ENCODE peak calls at places on chromosomes 16 and 17, in six cellular contexts. A, C, S, E, V and R are unnamed samples.

GRCh38 chr17:1713878-1714487 is 3.8 kb upstream of the TLCD2 start:
- DNase-seq in E (no peak), C (no peak), V (no peak), A (no peak), S (no peak), R (no peak)

GRCh38 chr17:31571124-31571892 is 179.8 kb downstream of the RAB11FIP4 start:
- DNase-seq in S (peak), C (no peak), V (no peak), A (no peak), E (peak), R (no peak)

GRCh38 chr16:17508303-17508702 is 37.5 kb upstream of the XYLT1 start:
- DNase-seq in E (no peak), C (no peak), S (no peak), A (no peak), V (no peak), R (no peak)

GRCh38 chr17:50397919-50398285 is 579 bp upstream of the LRRC59 start:
- DNase-seq in V (no peak), E (no peak), S (no peak), A (peak), C (no peak), R (no peak)

GRCh38 chr17:17675416-17675815 is 5.8 kb upstream of the RAI1 start:
- DNase-seq in C (no peak), V (no peak), S (no peak), A (no peak), E (no peak), R (no peak)

GRCh38 chr16:964696-965395 is 5.9 kb downstream of the LMF1 start:
- DNase-seq in V (no peak), A (no peak), E (no peak), C (no peak), S (no peak), R (no peak)

GRCh38 chr16:89507219-89507833 is 877 bp upstream of the SPG7 start:
- DNase-seq in C (no peak), E (no peak), V (no peak), A (no peak), S (no peak), R (no peak)

GRCh38 chr17:67246648-67247415 is 1.8 kb upstream of the HELZ start:
- DNase-seq in V (no peak), S (no peak), A (peak), C (no peak), E (no peak), R (peak)

GRCh38 chr16:65833171-65833871 is 533.2 kb upstream of the CDH5 start:
- DNase-seq in A (no peak), E (no peak), S (peak), C (no peak), V (no peak), R (no peak)

GRCh38 chr16:24071990-24072389 is 184.1 kb upstream of the CACNG3 start:
- DNase-seq in A (no peak), E (no peak), C (no peak), V (no peak), S (no peak), R (no peak)

GRCh38 chr16:51592013-51592501 is 441.0 kb upstream of the SALL1 start:
- DNase-seq in E (no peak), V (no peak), S (no peak), A (no peak), C (no peak), R (no peak)

GRCh38 chr16:78775161-78775561 is 675.7 kb downstream of the WWOX start:
- DNase-seq in E (no peak), V (no peak), S (no peak), A (no peak), C (no peak), R (no peak)

GRCh38 chr16:50742521-50743150 is 750 bp downstream of the CYLD start:
- DNase-seq in E (peak), C (no peak), V (no peak), S (no peak), A (peak), R (peak)

GRCh38 chr16:56424404-56424765 is 960 bp downstream of the AMFR start:
- DNase-seq in S (no peak), A (no peak), V (no peak), C (no peak), E (peak), R (no peak)

GRCh38 chr17:28173801-28174200 is 131.3 kb downstream of the NLK start:
- DNase-seq in S (no peak), E (no peak), C (no peak), V (no peak), A (no peak), R (no peak)

GRCh38 chr17:28983286-28984240 is 22.3 kb downstream of the SEZ6 start:
- DNase-seq in S (no peak), E (no peak), A (no peak), C (peak), V (no peak), R (no peak)

GRCh38 chr17:35586569-35587073 is 501 bp upstream of the AP2B1 start:
- DNase-seq in V (no peak), C (no peak), E (no peak), A (no peak), S (no peak), R (no peak)

GRCh38 chr16:57608462-57609113 is 19.8 kb upstream of the ADGRG1 start:
- DNase-seq in S (no peak), E (no peak), V (no peak), C (peak), A (no peak), R (peak)

GRCh38 chr16:57610611-57611010 is 17.8 kb upstream of the ADGRG1 start:
- DNase-seq in E (no peak), C (peak), V (no peak), A (no peak), S (no peak), R (peak)

GRCh38 chr16:57611184-57611583 is 17.2 kb upstream of the ADGRG1 start:
- DNase-seq in C (no peak), E (no peak), S (no peak), A (no peak), V (no peak), R (no peak)

GRCh38 chr16:57607676-57608461 is 20.6 kb upstream of the ADGRG1 start:
- DNase-seq in C (no peak), V (no peak), A (no peak), S (no peak), E (no peak), R (no peak)

GRCh38 chr16:57609541-57610401 is 18.7 kb upstream of the ADGRG1 start:
- DNase-seq in S (no peak), A (peak), V (no peak), C (peak), E (peak), R (peak)
- TF ChIP-seq CTCF in S (peak), A (peak), V (no peak), C (peak), E (peak), R (peak)

DNA sequence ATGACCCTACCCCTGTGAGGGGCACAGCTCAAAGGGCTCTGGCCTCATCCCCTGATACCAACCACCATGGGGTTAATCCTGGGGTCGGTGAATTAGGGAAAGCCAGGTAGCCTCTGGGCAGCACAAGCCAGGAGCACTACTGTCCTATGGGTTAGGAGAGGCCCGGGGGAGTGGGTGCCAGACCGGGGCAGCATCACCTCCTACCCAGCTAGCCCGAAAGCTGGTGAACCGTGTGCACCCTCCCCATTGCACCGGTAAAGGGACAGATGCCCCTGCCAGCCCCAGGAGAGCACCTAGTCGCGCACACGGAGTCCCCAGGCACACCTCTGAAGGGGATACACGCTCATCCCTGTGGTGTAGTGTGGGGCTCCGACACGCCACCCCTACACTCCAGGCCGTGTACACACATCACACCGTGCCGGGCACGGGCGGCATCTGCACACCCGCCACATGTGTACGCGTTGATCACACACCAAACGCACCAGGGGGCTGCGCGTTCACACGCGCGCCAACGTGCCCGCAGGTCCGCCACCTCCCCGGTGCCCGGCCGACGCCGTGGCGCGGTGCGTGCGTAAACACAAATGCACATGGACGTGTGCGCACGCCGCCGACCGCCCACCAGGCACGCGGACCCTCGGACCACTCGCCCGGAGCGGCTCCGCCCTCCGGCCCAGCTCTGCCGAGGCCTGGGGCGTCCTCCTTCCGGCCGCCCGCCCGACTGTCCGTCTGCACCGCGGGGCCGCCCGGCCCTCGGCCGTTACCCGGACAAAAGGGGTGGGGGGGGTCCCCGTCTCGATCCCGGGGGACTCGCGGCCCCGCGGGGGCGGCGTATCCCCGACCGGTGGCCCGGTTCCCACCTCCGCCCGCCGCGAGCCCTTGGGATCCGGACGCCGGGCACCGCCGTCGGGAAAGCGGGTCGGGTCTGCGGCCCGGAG is 785 bp downstream of the UBALD1 start:
- DNase-seq in A (peak), C (no peak), S (no peak), E (no peak), V (no peak), R (peak)
- TF ChIP-seq CTCF in A (no peak), C (no peak), S (no peak), E (no peak), V (no peak), R (no peak)

GRCh38 chr17:19242323-19242722 is 5.2 kb downstream of the EPN2 start:
- DNase-seq in S (no peak), C (no peak), V (no peak), A (no peak), E (no peak), R (no peak)

GRCh38 chr17:19239544-19239943 is 2.4 kb downstream of the EPN2 start:
- DNase-seq in V (no peak), C (no peak), E (no peak), A (no peak), S (no peak), R (no peak)

GRCh38 chr17:19238167-19238505 is 970 bp downstream of the EPN2 start:
- DNase-seq in A (peak), C (no peak), S (no peak), E (peak), V (no peak), R (peak)

GRCh38 chr17:19242926-19243325 is 5.8 kb downstream of the EPN2 start:
- DNase-seq in A (no peak), V (no peak), S (no peak), E (no peak), C (no peak), R (no peak)

DNA sequence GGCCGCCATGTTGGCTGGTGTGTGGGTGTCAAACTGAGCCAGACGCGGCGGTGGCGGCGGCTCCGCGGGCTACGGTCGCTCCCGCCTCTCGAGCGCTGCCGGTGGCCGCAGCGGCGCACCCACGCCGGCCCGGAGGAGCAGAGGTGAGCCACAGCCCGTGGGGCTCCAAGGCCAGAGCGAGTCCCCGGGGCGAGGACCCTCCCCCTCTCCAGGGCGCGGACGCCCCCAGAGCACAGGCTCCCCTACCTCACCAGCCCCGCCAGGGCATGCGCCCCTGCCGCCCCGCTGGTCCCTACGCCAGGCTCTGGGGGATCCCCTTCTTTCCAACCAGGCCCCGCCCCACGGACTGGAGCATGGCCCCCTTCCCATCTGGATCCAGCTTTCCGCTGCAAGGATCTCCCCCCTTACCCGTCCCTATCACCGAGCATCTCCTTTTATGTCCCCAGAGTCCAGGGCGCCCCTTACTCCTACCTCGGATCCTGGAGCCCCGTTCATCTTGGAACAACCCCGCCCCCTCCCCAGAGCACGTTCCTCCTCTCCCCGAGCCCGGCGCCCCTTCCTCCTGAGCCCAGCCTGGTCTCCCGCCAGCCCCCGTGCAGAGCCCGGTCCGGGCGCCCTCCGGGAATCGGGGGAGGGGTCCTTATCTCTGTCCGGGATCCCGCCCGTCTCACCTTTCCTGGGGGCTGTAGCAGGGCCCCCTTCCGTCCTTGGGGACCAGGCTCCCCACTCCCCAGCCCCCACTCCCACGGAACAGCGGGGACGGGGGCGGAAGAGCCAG is 412 bp downstream of the EPN2 start:
- DNase-seq in S (no peak), A (peak), V (peak), E (peak), C (no peak), R (peak)
- TF ChIP-seq CTCF in S (no peak), A (peak), V (no peak), E (peak), C (peak), R (no peak)

DNA sequence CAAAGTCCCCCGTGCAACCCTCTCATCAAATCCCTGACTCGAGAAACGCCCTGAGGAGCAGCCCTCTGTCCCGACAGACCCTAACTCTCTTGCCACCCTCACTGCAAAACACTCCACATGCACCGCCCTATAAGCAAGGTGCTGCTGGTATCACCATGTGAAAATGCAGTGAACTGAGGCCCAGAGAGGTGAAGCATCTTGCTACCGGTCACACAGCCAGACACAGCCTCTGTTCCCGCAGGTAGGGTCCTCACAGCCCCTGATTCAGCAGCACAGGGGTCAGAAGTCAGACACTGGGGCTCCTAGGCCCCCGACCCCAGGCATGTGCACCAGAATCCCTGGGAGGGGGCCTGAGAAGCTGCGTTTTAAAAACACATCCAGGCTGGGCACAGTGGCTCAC is 1.1 kb downstream of the CIBAR2 start:
- DNase-seq in C (no peak), S (no peak), A (no peak), E (no peak), V (no peak), R (no peak)
- TF ChIP-seq CTCF in C (no peak), S (no peak), A (no peak), E (no peak), V (no peak), R (no peak)

DNA sequence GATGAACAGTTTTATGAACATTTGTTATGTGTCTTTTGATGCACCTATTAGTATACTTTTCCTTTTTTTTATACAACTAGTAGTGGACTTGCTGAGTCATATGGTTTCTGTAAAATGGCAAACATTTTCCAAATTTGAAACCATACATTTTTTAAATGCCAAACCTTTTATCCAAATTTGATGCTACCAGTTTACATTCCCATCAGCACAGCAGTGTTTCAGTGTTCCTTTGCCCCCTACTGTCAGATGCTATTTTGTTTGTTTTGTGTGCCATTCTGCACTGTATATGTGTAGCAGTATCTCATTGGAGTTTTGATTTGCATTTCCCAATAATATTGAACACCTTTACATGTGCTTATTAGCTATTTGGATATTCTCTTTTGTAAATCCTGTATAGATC is 219.4 kb downstream of the TANC2 start:
- DNase-seq in V (no peak), A (no peak), S (no peak), E (no peak), C (no peak), R (no peak)
- TF ChIP-seq CTCF in V (no peak), A (no peak), S (peak), E (no peak), C (peak), R (no peak)